ENCODE peak calls at places on chromosomes 13 and 19, in five cellular contexts. One of them, this sample, is unnamed.

GRCh38 chr13:53017433-53017970 is 11.1 kb upstream of the OLFM4 start:
- DNase-seq in BJ: no peak
- DNase-seq in BE2C: no peak
- DNase-seq in HFF-Myc: no peak
- DNase-seq in uterus: no peak
- DNase-seq in this sample: no peak

GRCh38 chr13:97901716-97902115 is 51.8 kb upstream of the IPO5 start:
- DNase-seq in BJ: no peak
- DNase-seq in BE2C: no peak
- DNase-seq in HFF-Myc: no peak
- DNase-seq in uterus: no peak
- DNase-seq in this sample: no peak

GRCh38 chr19:42419309-42419708 is 7.9 kb downstream of the LIPE start:
- DNase-seq in BJ: no peak
- DNase-seq in BE2C: no peak
- DNase-seq in HFF-Myc: no peak
- DNase-seq in uterus: no peak
- DNase-seq in this sample: no peak

GRCh38 chr13:51935326-51936171 is 73.8 kb downstream of the CCDC70 start:
- DNase-seq in BJ: no peak
- DNase-seq in BE2C: no peak
- DNase-seq in HFF-Myc: no peak
- DNase-seq in uterus: no peak
- DNase-seq in this sample: peak

GRCh38 chr19:53553865-53554791 is 16.2 kb downstream of the ZNF331 start:
- DNase-seq in BJ: peak
- DNase-seq in BE2C: peak
- DNase-seq in HFF-Myc: peak
- DNase-seq in uterus: peak
- DNase-seq in this sample: no peak

GRCh38 chr13:42401376-42401775 is 129.4 kb downstream of the AKAP11 start:
- DNase-seq in BJ: no peak
- DNase-seq in BE2C: no peak
- DNase-seq in HFF-Myc: no peak
- DNase-seq in uterus: no peak
- DNase-seq in this sample: no peak

GRCh38 chr19:7926727-7927604 is 1.0 kb upstream of the CTXN1 start:
- DNase-seq in BJ: no peak
- DNase-seq in BE2C: peak
- DNase-seq in HFF-Myc: no peak
- DNase-seq in uterus: peak
- DNase-seq in this sample: no peak

GRCh38 chr13:112165712-112166111 is 98.8 kb downstream of the SOX1 start:
- DNase-seq in BJ: no peak
- DNase-seq in BE2C: no peak
- DNase-seq in HFF-Myc: no peak
- DNase-seq in uterus: no peak
- DNase-seq in this sample: no peak

GRCh38 chr19:42466521-42467436 is 24.0 kb upstream of the CXCL17 start:
- DNase-seq in BJ: no peak
- DNase-seq in BE2C: no peak
- DNase-seq in HFF-Myc: no peak
- DNase-seq in uterus: no peak
- DNase-seq in this sample: no peak

GRCh38 chr19:47699360-47699917 is 13.8 kb upstream of the EHD2 start:
- DNase-seq in BJ: no peak
- DNase-seq in BE2C: peak
- DNase-seq in HFF-Myc: no peak
- DNase-seq in uterus: no peak
- DNase-seq in this sample: peak

GRCh38 chr13:31424130-31424729 is 224.5 kb downstream of the B3GLCT start:
- DNase-seq in BJ: no peak
- DNase-seq in BE2C: peak
- DNase-seq in HFF-Myc: peak
- DNase-seq in uterus: peak
- DNase-seq in this sample: peak

GRCh38 chr13:28220166-28220565 is 81.8 kb downstream of the PAN3 start:
- DNase-seq in BJ: no peak
- DNase-seq in BE2C: peak
- DNase-seq in HFF-Myc: peak
- DNase-seq in uterus: no peak
- DNase-seq in this sample: no peak

GRCh38 chr19:30371157-30371845 is 883 bp upstream of the ZNF536 start:
- DNase-seq in BJ: no peak
- DNase-seq in BE2C: no peak
- DNase-seq in HFF-Myc: no peak
- DNase-seq in uterus: no peak
- DNase-seq in this sample: no peak

GRCh38 chr13:34156841-34157365 is 339.0 kb downstream of the RFC3 start:
- DNase-seq in BJ: peak
- DNase-seq in BE2C: peak
- DNase-seq in HFF-Myc: peak
- DNase-seq in uterus: peak
- DNase-seq in this sample: no peak

GRCh38 chr19:14048439-14049153 is 13.3 kb downstream of the PALM3 start:
- DNase-seq in BJ: no peak
- DNase-seq in BE2C: peak
- DNase-seq in HFF-Myc: no peak
- DNase-seq in uterus: no peak
- DNase-seq in this sample: no peak

GRCh38 chr13:84096221-84096620 is 213.9 kb upstream of the SLITRK1 start:
- DNase-seq in BJ: no peak
- DNase-seq in BE2C: no peak
- DNase-seq in HFF-Myc: no peak
- DNase-seq in uterus: no peak
- DNase-seq in this sample: no peak